ENCODE peak calls at places on chromosomes 12 and 14, in five cellular contexts. B is MM.1S, T is PC-3, E is GM23338, K is HCT116. O is an unnamed sample. For H3K36me3, the result is how much of the 10 kb centered on the place peaks cover.

GRCh38 chr14:103828315-103828967 is 18.9 kb downstream of the PPP1R13B start:
- DNase-seq in B (no peak), T (peak), E (no peak), K (no peak), O (no peak)

GRCh38 chr12:116075251-116075650 is 202.2 kb downstream of the MED13L start:
- DNase-seq in B (no peak), T (no peak), E (no peak), K (no peak), O (no peak)

GRCh38 chr12:560666-561065 is 100.9 kb downstream of the B4GALNT3 start:
- DNase-seq in B (no peak), T (no peak), E (no peak), K (no peak), O (no peak)

GRCh38 chr12:27780612-27781408 is 774 bp upstream of the MANSC4 start:
- DNase-seq in B (peak), T (peak), E (peak), K (no peak), O (peak)

GRCh38 chr12:23555808-23556207 is 393.7 kb downstream of the SOX5 start:
- DNase-seq in B (no peak), T (no peak), E (no peak), K (no peak), O (no peak)

GRCh38 chr14:21526672-21527319 is 650 bp upstream of the SALL2 start:
- DNase-seq in B (no peak), T (no peak), E (peak), K (no peak), O (peak)

GRCh38 chr14:92637864-92638263 is 110.6 kb downstream of the LGMN start:
- DNase-seq in B (no peak), T (no peak), E (no peak), K (no peak), O (no peak)

GRCh38 chr12:29152223-29152868 is 3.3 kb downstream of the FAR2 start:
- DNase-seq in B (peak), T (no peak), E (no peak), K (no peak), O (peak)

GRCh38 chr12:15899282-15899870 is 11.8 kb upstream of the DERA start:
- DNase-seq in B (peak), T (peak), E (peak), K (no peak), O (peak)

GRCh38 chr14:22796087-22796707 is 19.0 kb downstream of the SLC7A7 start:
- DNase-seq in B (no peak), T (peak), E (no peak), K (no peak), O (peak)

GRCh38 chr12:33314223-33314622 is 125.4 kb downstream of the SYT10 start:
- DNase-seq in B (no peak), T (no peak), E (no peak), K (no peak), O (no peak)

GRCh38 chr12:109951136-109951535 is 45.0 kb downstream of the GIT2 start:
- DNase-seq in B (no peak), T (peak), E (no peak), K (peak), O (no peak)

GRCh38 chr14:102731101-102731870 is 46.0 kb upstream of the TRAF3 start:
- DNase-seq in B (no peak), T (no peak), E (no peak), K (no peak), O (no peak)

GRCh38 chr12:85568395-85569103 is 267.7 kb downstream of the RASSF9 start:
- DNase-seq in B (no peak), T (peak), E (no peak), K (no peak), O (no peak)

GRCh38 chr12:66446276-66446675 is 144.0 kb downstream of the HELB start:
- DNase-seq in B (no peak), T (no peak), E (no peak), K (peak), O (peak)
- TF ChIP-seq EZH2phosphoT487 in B (no peak), T (no peak), E (no peak), K (no peak), O (no peak)

GRCh38 chr14:105067969-105068301 is 2.7 kb upstream of the GPR132 start:
- DNase-seq in B (no peak), T (no peak), E (no peak), K (no peak), O (no peak)
- H2AFZ ChIP-seq in B (no peak), T (no peak), E (no peak), K (no peak), O (no peak)

GRCh38 chr12:5964913-5965900 is 20.1 kb upstream of the ANO2 start:
- DNase-seq in B (no peak), T (no peak), E (peak), K (no peak), O (no peak)
- H3K36me3 ChIP-seq in B (under half), T (under half), E (under half), K (under half), O (under half)

GRCh38 chr14:95026851-95027463 is 130.4 kb downstream of the DICER1 start:
- DNase-seq in B (no peak), T (no peak), E (no peak), K (no peak), O (no peak)
- TF ChIP-seq EZH2phosphoT487 in B (no peak), T (no peak), E (no peak), K (no peak), O (no peak)

GRCh38 chr12:55019784-55020183 is at the start of gene NEUROD4:
- DNase-seq in B (peak), T (peak), E (peak), K (peak), O (no peak)
- H2AFZ ChIP-seq in B (no peak), T (no peak), E (peak), K (no peak), O (no peak)

GRCh38 chr12:131938082-131938481 is 9.0 kb downstream of the PUS1 start:
- DNase-seq in B (no peak), T (no peak), E (no peak), K (no peak), O (no peak)
- H3K36me3 ChIP-seq in B (under half), T (half or more), E (half or more), K (under half), O (half or more)

GRCh38 chr12:25056486-25057130 is 107.7 kb upstream of the BCAT1 start:
- DNase-seq in B (no peak), T (no peak), E (no peak), K (no peak), O (peak)
- TF ChIP-seq EZH2phosphoT487 in B (no peak), T (no peak), E (no peak), K (no peak), O (no peak)

GRCh38 chr12:93336344-93336743 is 41.4 kb upstream of the NUDT4 start:
- DNase-seq in B (no peak), T (no peak), E (peak), K (no peak), O (no peak)
- H2AFZ ChIP-seq in B (no peak), T (no peak), E (peak), K (no peak), O (no peak)

GRCh38 chr14:66487159-66487558 is 988 bp downstream of the CCDC196 start:
- DNase-seq in B (peak), T (no peak), E (no peak), K (no peak), O (no peak)
- H3K36me3 ChIP-seq in B (under half), T (under half), E (under half), K (under half), O (under half)

GRCh38 chr12:31002361-31002725 is 71.3 kb upstream of the DDX11 start:
- DNase-seq in B (no peak), T (no peak), E (no peak), K (no peak), O (no peak)
- TF ChIP-seq EZH2phosphoT487 in B (no peak), T (no peak), E (no peak), K (no peak), O (no peak)